ENCODE peak calls at places on chromosome 1, in six cellular contexts. G is endothelial cell; E is stimulated activated CD8-positive, alpha-beta memory T cell treated with anti-CD3 and anti-CD28 coated beads, Interleukin-15, amount 100 ng/mL, for 4 hours; C is substantia nigra; Q is AG04450; A is AG08395. F is an unnamed sample.

GRCh38 chr1:101438359-101438758 is 201.5 kb downstream of the S1PR1 start:
- DNase-seq in G (peak; percentile 15), C (no peak), E (no peak), Q (no peak), A (peak; percentile 6), F (peak; percentile 5)

GRCh38 chr1:6275826-6276764 is 15.2 kb upstream of the GPR153 start:
- DNase-seq in Q (peak; percentile 66), E (no peak), A (peak; percentile 91), G (no peak), C (peak; percentile 10), F (no peak)

GRCh38 chr1:15189692-15190321 is 36.3 kb downstream of the TMEM51 start:
- DNase-seq in A (no peak), C (no peak), E (no peak), G (no peak), Q (no peak), F (peak; percentile 50)

GRCh38 chr1:185054365-185055060 is 9.2 kb downstream of the RNF2 start:
- DNase-seq in G (no peak), C (no peak), A (no peak), E (no peak), Q (no peak), F (no peak)

GRCh38 chr1:230503741-230504140 is 77.6 kb upstream of the PGBD5 start:
- DNase-seq in A (no peak), E (no peak), G (no peak), Q (no peak), C (no peak), F (no peak)

GRCh38 chr1:33182896-33183295 is 1.1 kb upstream of the TRIM62 start:
- DNase-seq in A (no peak), E (no peak), G (no peak), Q (no peak), C (no peak), F (no peak)

GRCh38 chr1:51875291-51875772 is 3.2 kb downstream of the NRDC start:
- DNase-seq in G (no peak), A (no peak), E (no peak), Q (no peak), C (no peak), F (no peak)

GRCh38 chr1:97740891-97741290 is 179.9 kb downstream of the DPYD start:
- DNase-seq in A (no peak), Q (no peak), G (no peak), E (no peak), C (no peak), F (no peak)

GRCh38 chr1:179079113-179079761 is 2.6 kb upstream of the TOR3A start:
- DNase-seq in E (no peak), Q (peak; percentile 66), A (peak; percentile 76), G (peak; percentile 49), C (peak; percentile 30), F (peak; percentile 64)

GRCh38 chr1:220692436-220693228 is 2.5 kb downstream of the C1orf115 start:
- DNase-seq in C (no peak), G (no peak), Q (no peak), E (no peak), A (peak; percentile 36), F (no peak)

GRCh38 chr1:155170101-155170785 is 2.9 kb downstream of the KRTCAP2 start:
- DNase-seq in A (no peak), Q (no peak), E (no peak), G (no peak), C (no peak), F (no peak)

GRCh38 chr1:183914283-183914682 is 109.4 kb downstream of the RGL1 start:
- DNase-seq in C (no peak), G (no peak), Q (no peak), E (no peak), A (peak; percentile 20), F (no peak)

GRCh38 chr1:172002725-172003345 is 161.5 kb downstream of the DNM3 start:
- DNase-seq in A (peak; percentile 45), G (peak; percentile 20), E (no peak), C (peak; percentile 20), Q (peak; percentile 43), F (no peak)

GRCh38 chr1:91929246-91929645 is 20.0 kb upstream of the BRDT start:
- DNase-seq in A (peak; percentile 38), C (peak; percentile 17), G (no peak), E (no peak), Q (no peak), F (no peak)

GRCh38 chr1:21950734-21951575 is 13.8 kb upstream of the HSPG2 start:
- DNase-seq in E (no peak), Q (no peak), A (no peak), C (no peak), G (no peak), F (no peak)

GRCh38 chr1:11858968-11859871 is 475 bp upstream of the NPPB start:
- DNase-seq in G (peak; percentile 88), A (peak; percentile 78), C (no peak), Q (no peak), E (peak; percentile 17), F (peak; percentile 84)

GRCh38 chr1:36143424-36143823 is 5.9 kb downstream of the TRAPPC3 start:
- DNase-seq in C (no peak), Q (no peak), E (no peak), G (no peak), A (no peak), F (no peak)

GRCh38 chr1:44672254-44672955 is 1.9 kb downstream of the TMEM53 start:
- DNase-seq in Q (no peak), C (no peak), G (peak; percentile 65), E (no peak), A (no peak), F (no peak)

GRCh38 chr1:1068374-1069060 is 5.6 kb downstream of the RNF223 start:
- DNase-seq in C (no peak), G (no peak), A (no peak), Q (no peak), E (no peak), F (no peak)

GRCh38 chr1:67441183-67441582 is 11.0 kb upstream of the SERBP1 start:
- DNase-seq in E (no peak), G (no peak), Q (no peak), C (no peak), A (no peak), F (no peak)

GRCh38 chr1:18555036-18555435 is 74.3 kb downstream of the KLHDC7A start:
- DNase-seq in Q (no peak), G (no peak), A (no peak), C (no peak), E (no peak), F (no peak)

GRCh38 chr1:15540201-15540600 is 13.6 kb downstream of the DNAJC16 start:
- DNase-seq in E (no peak), C (no peak), A (no peak), G (no peak), Q (no peak), F (no peak)

GRCh38 chr1:177286396-177286795 is 115.6 kb downstream of the BRINP2 start:
- DNase-seq in C (no peak), A (no peak), G (no peak), Q (peak; percentile 8), E (no peak), F (no peak)

GRCh38 chr1:156712626-156713025 is 7.2 kb upstream of the CRABP2 start:
- DNase-seq in Q (no peak), G (no peak), A (no peak), E (no peak), C (no peak), F (no peak)

GRCh38 chr1:154155282-154155681 is 409 bp upstream of the NUP210L start:
- DNase-seq in G (peak; percentile 25), E (no peak), C (no peak), Q (peak; percentile 20), A (peak; percentile 20), F (no peak)

GRCh38 chr1:189851806-189852367 is 625.8 kb downstream of the BRINP3 start:
- DNase-seq in Q (no peak), A (no peak), G (no peak), E (no peak), C (no peak), F (no peak)

GRCh38 chr1:198040880-198041279 is 115.9 kb upstream of the NEK7 start:
- DNase-seq in E (no peak), C (no peak), A (no peak), Q (no peak), G (no peak), F (no peak)

GRCh38 chr1:248906741-248907661 is 966 bp downstream of the PGBD2 start:
- DNase-seq in E (no peak), A (no peak), G (no peak), C (no peak), Q (no peak), F (no peak)

GRCh38 chr1:220235462-220235861 is 36.8 kb downstream of the RAB3GAP2 start:
- DNase-seq in C (no peak), G (no peak), E (no peak), Q (no peak), A (no peak), F (no peak)

GRCh38 chr1:1302951-1303509 is 4.7 kb downstream of the ACAP3 start:
- DNase-seq in A (no peak), Q (no peak), C (no peak), G (no peak), E (no peak), F (no peak)

GRCh38 chr1:55213885-55214213 is 1.3 kb downstream of the USP24 start:
- DNase-seq in A (no peak), C (no peak), Q (no peak), G (no peak), E (peak; percentile 9), F (no peak)